ENCODE peak calls at places on chromosomes 16 and 17, in seven cellular contexts. K is epithelial cell of esophagus, W is cardiac fibroblast, C is K562, Y is heart right ventricle, U is mucosa of descending colon, F is left ventricle myocardium inferior. T is an unnamed sample.

GRCh38 chr17:35557353-35557752 is 3.3 kb downstream of the SLFN14 start:
- DNase-seq in Y (no peak), C (no peak), F (no peak), W (no peak), K (no peak), U (no peak), T (no peak)

GRCh38 chr16:68739964-68740627 is 3.0 kb downstream of the CDH1 start:
- DNase-seq in W (no peak), Y (no peak), F (no peak), U (no peak), K (peak), C (no peak), T (no peak)

GRCh38 chr16:19884021-19884485 is 595 bp downstream of the GPRC5B start:
- DNase-seq in F (peak), Y (peak), W (no peak), C (peak), K (no peak), U (peak), T (no peak)

GRCh38 chr16:69619514-69619913 is 53.7 kb downstream of the NFAT5 start:
- DNase-seq in W (peak), K (no peak), Y (no peak), U (no peak), F (no peak), C (no peak), T (peak)

GRCh38 chr16:53737563-53737962 is 33.6 kb downstream of the FTO start:
- DNase-seq in Y (no peak), W (no peak), C (no peak), F (no peak), K (no peak), U (no peak), T (no peak)

GRCh38 chr17:79612468-79613194 is 1.8 kb upstream of the RBFOX3 start:
- DNase-seq in C (peak), Y (no peak), U (no peak), K (no peak), W (peak), F (no peak), T (peak)

GRCh38 chr16:49932943-49933342 is 77.0 kb upstream of the ZNF423 start:
- DNase-seq in U (no peak), W (peak), Y (no peak), C (no peak), K (no peak), F (peak), T (peak)

GRCh38 chr16:7470344-7470743 is 137.7 kb downstream of the RBFOX1 start:
- DNase-seq in F (no peak), Y (no peak), K (no peak), C (no peak), W (no peak), U (no peak), T (no peak)

GRCh38 chr16:56888806-56889205 is 23.8 kb downstream of the SLC12A3 start:
- DNase-seq in U (no peak), F (no peak), Y (no peak), C (no peak), W (no peak), K (no peak), T (no peak)

GRCh38 chr16:17356243-17356933 is 114.4 kb downstream of the XYLT1 start:
- DNase-seq in W (no peak), C (no peak), F (no peak), U (peak), K (no peak), Y (no peak), T (no peak)

GRCh38 chr17:80431246-80432195 is 16.6 kb downstream of the ENDOV start:
- DNase-seq in W (no peak), C (no peak), K (no peak), Y (no peak), U (no peak), F (no peak), T (no peak)

GRCh38 chr16:22721497-22722100 is 92.4 kb upstream of the HS3ST2 start:
- DNase-seq in Y (no peak), F (peak), C (no peak), W (no peak), K (no peak), U (no peak), T (no peak)

GRCh38 chr17:16926061-16926511 is 45.8 kb downstream of the TNFRSF13B start:
- DNase-seq in C (no peak), F (peak), W (no peak), Y (no peak), K (no peak), U (no peak), T (no peak)

GRCh38 chr16:47873434-47873833 is 282.4 kb downstream of the ABCC12 start:
- DNase-seq in F (no peak), Y (no peak), W (no peak), U (no peak), C (peak), K (no peak), T (no peak)

GRCh38 chr17:44008205-44008909 is 3.9 kb downstream of the NAGS start:
- DNase-seq in W (no peak), Y (no peak), F (no peak), C (no peak), U (peak), K (no peak), T (no peak)

GRCh38 chr17:79117905-79118487 is 43.4 kb downstream of the ENGASE start:
- DNase-seq in W (no peak), Y (no peak), C (no peak), F (no peak), K (no peak), U (no peak), T (no peak)

GRCh38 chr17:8673621-8674020 is 43.1 kb upstream of the MYH10 start:
- DNase-seq in K (no peak), U (no peak), Y (no peak), F (no peak), W (peak), C (no peak), T (peak)

GRCh38 chr17:46832306-46832895 is 13.9 kb upstream of the WNT3 start:
- DNase-seq in U (no peak), Y (no peak), K (no peak), F (no peak), C (no peak), W (no peak), T (no peak)

GRCh38 chr16:65909310-65910050 is 457.0 kb upstream of the CDH5 start:
- DNase-seq in U (no peak), Y (no peak), W (peak), F (no peak), K (peak), C (no peak), T (peak)

GRCh38 chr16:88624977-88625576 is 13.3 kb upstream of the IL17C start:
- DNase-seq in Y (no peak), K (no peak), W (no peak), U (no peak), F (no peak), C (no peak), T (no peak)

GRCh38 chr16:61814716-61815347 is 221.4 kb downstream of the CDH8 start:
- DNase-seq in U (no peak), Y (no peak), C (no peak), W (no peak), K (no peak), F (no peak), T (no peak)
- TF ChIP-seq CTCF in U (no peak), Y (no peak), C (no peak), W (no peak), K (no peak), F (no peak), T (no peak)

DNA sequence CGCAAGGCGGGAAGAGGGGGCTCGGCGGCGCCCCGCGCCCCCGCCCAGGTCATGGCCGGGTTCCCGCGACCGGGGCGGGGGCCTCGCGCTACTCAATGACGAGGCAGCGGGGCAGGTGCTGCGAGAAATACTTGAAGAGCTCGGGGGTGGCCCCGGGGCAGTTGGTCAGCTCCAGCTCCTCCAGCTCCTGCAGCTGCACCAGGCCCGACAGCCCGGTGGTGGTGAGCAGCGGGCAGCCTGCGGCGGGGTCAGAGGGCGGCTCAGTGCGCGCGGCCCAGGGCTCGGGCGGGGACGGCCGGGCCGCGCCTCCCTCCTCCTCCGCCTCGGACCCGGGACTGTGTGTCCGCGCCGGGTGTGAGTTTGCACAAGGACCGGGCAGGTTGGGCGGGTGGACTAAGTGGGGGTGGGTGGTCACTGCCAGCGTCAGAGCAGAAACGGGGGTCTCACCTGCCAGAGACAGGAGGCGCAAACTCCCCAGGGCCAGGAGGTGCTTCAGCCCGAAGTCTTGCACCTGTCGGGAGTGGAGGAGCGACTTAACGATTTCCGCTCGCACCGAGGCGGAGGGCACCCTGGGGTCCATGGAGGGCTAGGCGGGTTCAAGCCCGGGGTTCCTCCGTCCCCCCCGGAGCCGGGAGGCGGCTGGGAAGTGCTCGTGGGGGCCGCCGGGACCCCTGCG is 4.1 kb upstream of the WDR24 start:
- DNase-seq in F (no peak), U (no peak), C (peak), K (no peak), Y (no peak), W (no peak), T (no peak)
- H3K4me3 ChIP-seq in F (peak), U (no peak), C (peak), K (peak), Y (no peak), W (no peak), T (no peak)

DNA sequence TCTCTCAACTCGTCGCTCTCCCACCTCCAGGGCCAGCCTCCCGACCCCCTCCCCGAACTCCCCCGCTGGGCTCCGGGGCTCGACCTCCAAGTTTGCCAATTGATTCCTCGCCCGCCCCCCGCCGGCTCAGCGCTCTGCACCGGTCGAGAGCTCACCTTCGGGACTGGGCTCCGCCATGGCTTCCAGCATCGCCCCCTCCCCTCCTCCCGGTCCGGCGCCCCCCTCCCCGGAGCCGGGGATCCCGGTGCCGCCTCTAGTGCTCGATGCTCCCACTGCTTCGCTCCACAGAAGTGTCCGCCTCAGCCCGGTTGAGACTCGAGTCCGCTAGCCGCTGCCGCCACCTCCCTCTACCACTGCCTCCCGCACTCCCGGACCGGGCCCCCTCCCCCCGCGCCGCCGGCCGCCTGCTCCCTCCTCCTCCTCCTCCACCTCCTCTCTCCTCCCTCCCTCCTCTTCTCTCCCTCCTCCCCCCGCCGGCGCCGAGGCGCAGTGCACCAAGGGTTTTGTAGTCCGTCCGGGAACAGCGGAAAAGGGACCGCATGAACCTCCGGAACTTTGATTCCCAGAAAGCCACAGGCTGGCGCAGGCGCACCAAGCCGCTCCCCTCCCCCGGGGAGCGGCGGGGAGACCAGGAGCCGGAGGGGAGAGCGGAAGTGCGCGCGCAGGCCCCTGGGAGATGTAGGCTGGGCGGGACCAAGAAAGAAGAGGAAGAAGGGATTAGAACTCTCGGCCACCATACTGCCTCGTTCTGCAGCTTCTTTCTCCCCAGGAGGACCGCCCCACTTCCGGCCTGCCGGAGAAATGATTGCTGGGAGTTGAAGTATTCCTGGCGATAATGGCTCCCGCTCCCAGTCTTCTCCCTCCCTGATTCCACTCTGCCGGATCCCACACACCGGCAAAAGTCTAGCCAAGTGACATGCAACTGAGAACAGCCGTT is at the start of gene PHF23:
- DNase-seq in F (peak), U (peak), W (peak), Y (peak), C (peak), K (peak), T (peak)
- TF ChIP-seq CTCF in F (no peak), U (no peak), W (no peak), Y (no peak), C (no peak), K (no peak), T (no peak)

DNA sequence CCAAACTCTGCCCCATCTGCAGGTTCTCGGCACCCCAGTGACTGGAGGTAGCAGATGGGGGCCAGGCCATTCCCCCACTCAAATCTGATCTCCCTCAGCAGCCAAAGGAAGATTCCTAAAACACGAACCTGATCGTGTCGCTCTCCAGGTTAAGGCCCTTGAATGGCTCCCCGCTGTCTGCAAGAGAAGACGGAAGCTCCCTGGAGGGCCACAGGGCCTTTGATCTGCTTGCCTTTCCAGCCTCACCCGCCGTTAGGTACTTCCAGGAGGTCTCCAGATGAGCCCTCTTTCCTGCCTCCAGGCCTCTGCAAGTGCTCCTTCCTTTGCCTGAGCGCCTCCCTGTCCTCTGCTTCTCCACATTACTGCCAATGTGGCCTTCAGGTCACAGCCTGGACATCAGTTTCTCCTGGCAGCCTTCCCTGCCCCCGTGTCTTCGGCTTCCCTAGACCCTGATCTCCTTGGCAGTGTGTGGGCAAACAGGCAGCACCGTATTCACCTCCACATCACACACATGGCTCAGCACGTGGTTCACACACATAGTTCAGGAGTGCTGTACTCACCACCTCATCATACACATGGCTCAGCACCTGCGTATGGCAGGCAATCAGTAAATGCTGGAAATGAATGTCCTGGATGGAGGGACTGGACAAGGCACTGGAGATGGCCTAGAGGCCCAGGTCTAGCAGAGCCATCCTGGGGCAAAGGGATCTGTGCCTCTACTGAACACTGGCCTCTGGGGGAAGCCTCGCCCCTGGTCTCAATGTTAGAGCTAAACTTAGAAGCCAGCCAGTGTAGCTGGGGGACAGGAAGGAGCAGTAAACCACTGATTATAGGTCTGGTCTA is 26.4 kb upstream of the MRPS23 start:
- DNase-seq in Y (no peak), U (peak), F (no peak), C (no peak), K (peak), W (no peak), T (no peak)
- H3K4me3 ChIP-seq in Y (no peak), U (no peak), F (no peak), C (no peak), K (no peak), W (no peak), T (no peak)